ENCODE peak calls at places on chromosomes 3 and 15, in ten cellular contexts. B, M, Z, E, Q, X, A, D, U and Y are unnamed samples.

GRCh38 chr3:33433843-33434242 is 6.4 kb downstream of the UBP1 start:
- DNase-seq in X (no peak), Z (no peak), Q (peak), D (no peak), U (no peak), B (no peak), A (no peak), E (no peak), M (no peak), Y (no peak)

GRCh38 chr3:141959531-141959920 is 83.1 kb downstream of the ATP1B3 start:
- DNase-seq in U (no peak), Q (no peak), D (no peak), Z (no peak), X (no peak), E (no peak), B (no peak), A (no peak), M (peak), Y (no peak)

GRCh38 chr3:124669470-124669869 is 60.8 kb upstream of the UMPS start:
- DNase-seq in U (no peak), Q (peak), A (no peak), E (no peak), B (no peak), Z (peak), M (peak), X (no peak), D (no peak), Y (no peak)

GRCh38 chr15:38252481-38253311 is at the start of gene SPRED1:
- DNase-seq in X (peak), E (no peak), Z (peak), Q (peak), M (peak), B (peak), U (peak), D (peak), A (peak), Y (peak)

GRCh38 chr15:71333839-71334238 is 218.6 kb downstream of the THSD4 start:
- DNase-seq in B (no peak), X (no peak), A (no peak), M (no peak), E (peak), D (no peak), U (no peak), Z (peak), Q (peak), Y (no peak)

GRCh38 chr15:73034213-73034612 is 18.1 kb upstream of the NEO1 start:
- DNase-seq in B (no peak), E (no peak), Q (no peak), Z (no peak), X (no peak), M (no peak), A (no peak), U (no peak), D (no peak), Y (no peak)

GRCh38 chr3:27573780-27574437 is 89.7 kb upstream of the SLC4A7 start:
- DNase-seq in D (no peak), U (no peak), X (no peak), A (no peak), M (no peak), E (no peak), Z (no peak), Q (no peak), B (no peak), Y (no peak)

GRCh38 chr15:58517682-58518525 is 86.1 kb downstream of the LIPC start:
- DNase-seq in Z (no peak), Q (no peak), B (peak), D (no peak), X (no peak), M (no peak), U (no peak), E (no peak), A (no peak), Y (no peak)

GRCh38 chr3:138861755-138862333 is 27.1 kb upstream of the PIK3CB start:
- DNase-seq in D (peak), E (no peak), Q (peak), M (peak), B (no peak), A (no peak), X (no peak), U (no peak), Z (peak), Y (no peak)

GRCh38 chr3:88101142-88101541 is 42.1 kb downstream of the ZNF654 start:
- DNase-seq in A (no peak), B (no peak), Z (no peak), U (no peak), D (no peak), X (no peak), M (no peak), E (no peak), Q (no peak), Y (no peak)

GRCh38 chr3:40583691-40584090 is 58.9 kb downstream of the ZNF621 start:
- DNase-seq in X (no peak), A (no peak), Q (no peak), Z (no peak), U (no peak), D (no peak), E (no peak), B (peak), M (no peak), Y (no peak)

GRCh38 chr3:149435936-149436885 is 38.3 kb upstream of the TM4SF4 start:
- DNase-seq in A (no peak), U (no peak), Z (no peak), Q (peak), E (no peak), X (no peak), B (no peak), D (no peak), M (no peak), Y (no peak)

GRCh38 chr15:68356778-68357177 is 75.2 kb downstream of the ITGA11 start:
- DNase-seq in Z (no peak), B (no peak), M (no peak), X (no peak), E (no peak), Q (no peak), A (no peak), U (no peak), D (no peak), Y (no peak)

GRCh38 chr3:171967932-171968678 is 71.3 kb upstream of the FNDC3B start:
- DNase-seq in A (no peak), E (no peak), X (no peak), Q (peak), U (no peak), B (no peak), M (no peak), Z (peak), D (no peak), Y (no peak)

GRCh38 chr3:168559012-168559411 is 463.3 kb upstream of the GOLIM4 start:
- DNase-seq in B (no peak), M (no peak), A (no peak), U (no peak), E (no peak), Z (no peak), X (no peak), Q (no peak), D (no peak), Y (no peak)

GRCh38 chr15:63522143-63522531 is 17.7 kb downstream of the USP3 start:
- DNase-seq in Z (peak), B (no peak), Q (peak), M (peak), A (no peak), E (no peak), U (no peak), D (no peak), X (no peak), Y (no peak)

GRCh38 chr3:185199671-185200070 is 46.8 kb upstream of the C3orf70 start:
- DNase-seq in B (no peak), Q (no peak), U (no peak), M (no peak), Z (no peak), A (no peak), D (no peak), E (no peak), X (no peak), Y (no peak)

GRCh38 chr3:122247087-122247824 is 63.8 kb downstream of the CASR start:
- DNase-seq in A (no peak), M (no peak), E (no peak), D (no peak), X (no peak), Z (no peak), B (no peak), U (no peak), Q (peak), Y (no peak)

GRCh38 chr15:56244811-56245576 is 1.3 kb upstream of the RFX7 start:
- DNase-seq in A (peak), E (no peak), M (no peak), U (no peak), Q (no peak), X (peak), D (no peak), Z (no peak), B (no peak), Y (peak)

GRCh38 chr3:174016186-174016585 is 618.6 kb downstream of the NLGN1 start:
- DNase-seq in B (no peak), Q (peak), A (no peak), Z (peak), E (no peak), X (no peak), D (no peak), M (peak), U (no peak), Y (no peak)

GRCh38 chr3:23254875-23255274 is 51.7 kb downstream of the UBE2E2 start:
- DNase-seq in U (no peak), Z (no peak), E (no peak), X (no peak), D (no peak), Q (no peak), B (no peak), M (no peak), A (no peak), Y (no peak)

GRCh38 chr3:15159501-15160136 is 46.4 kb upstream of the CAPN7 start:
- DNase-seq in Z (peak), M (no peak), D (no peak), X (no peak), U (no peak), B (no peak), Q (peak), A (no peak), E (no peak), Y (no peak)

GRCh38 chr3:4814302-4814903 is 164.8 kb upstream of the BHLHE40 start:
- DNase-seq in Z (peak), M (no peak), X (no peak), U (peak), A (no peak), Q (no peak), B (no peak), E (no peak), D (no peak), Y (no peak)

GRCh38 chr15:67685008-67685599 is 140.2 kb upstream of the SKOR1 start:
- DNase-seq in M (peak), D (no peak), Q (peak), Z (peak), B (peak), A (no peak), U (no peak), X (no peak), E (peak), Y (no peak)

GRCh38 chr3:15903776-15904720 is 106.3 kb upstream of the ANKRD28 start:
- DNase-seq in X (no peak), Q (peak), A (no peak), M (peak), B (no peak), U (peak), Z (no peak), E (no peak), D (no peak), Y (no peak)

GRCh38 chr3:129366312-129366831 is 62.1 kb downstream of the EFCAB12 start:
- DNase-seq in Z (no peak), E (no peak), A (no peak), Q (no peak), X (no peak), U (no peak), M (no peak), D (no peak), B (no peak), Y (no peak)

GRCh38 chr15:70236306-70237103 is 138.8 kb upstream of the TLE3 start:
- DNase-seq in Z (peak), U (no peak), D (no peak), B (no peak), X (no peak), A (no peak), Q (peak), M (peak), E (peak), Y (no peak)

GRCh38 chr3:52707585-52707984 is 1.7 kb downstream of the SPCS1 start:
- DNase-seq in B (no peak), M (no peak), Z (no peak), U (no peak), A (no peak), Q (no peak), E (no peak), D (no peak), X (no peak), Y (no peak)

GRCh38 chr15:99085413-99086326 is 19.2 kb upstream of the SYNM start:
- DNase-seq in D (no peak), E (no peak), U (no peak), X (no peak), B (no peak), Q (peak), Z (peak), A (no peak), M (peak), Y (no peak)

GRCh38 chr15:60973637-60974415 is 255.3 kb downstream of the RORA start:
- DNase-seq in Q (peak), U (no peak), Z (peak), D (no peak), M (peak), B (peak), E (no peak), X (no peak), A (no peak), Y (peak)

GRCh38 chr15:39213385-39213840 is 367.5 kb upstream of the THBS1 start:
- DNase-seq in E (no peak), Z (peak), M (peak), D (peak), A (peak), U (peak), B (peak), X (no peak), Q (peak), Y (no peak)

DNA sequence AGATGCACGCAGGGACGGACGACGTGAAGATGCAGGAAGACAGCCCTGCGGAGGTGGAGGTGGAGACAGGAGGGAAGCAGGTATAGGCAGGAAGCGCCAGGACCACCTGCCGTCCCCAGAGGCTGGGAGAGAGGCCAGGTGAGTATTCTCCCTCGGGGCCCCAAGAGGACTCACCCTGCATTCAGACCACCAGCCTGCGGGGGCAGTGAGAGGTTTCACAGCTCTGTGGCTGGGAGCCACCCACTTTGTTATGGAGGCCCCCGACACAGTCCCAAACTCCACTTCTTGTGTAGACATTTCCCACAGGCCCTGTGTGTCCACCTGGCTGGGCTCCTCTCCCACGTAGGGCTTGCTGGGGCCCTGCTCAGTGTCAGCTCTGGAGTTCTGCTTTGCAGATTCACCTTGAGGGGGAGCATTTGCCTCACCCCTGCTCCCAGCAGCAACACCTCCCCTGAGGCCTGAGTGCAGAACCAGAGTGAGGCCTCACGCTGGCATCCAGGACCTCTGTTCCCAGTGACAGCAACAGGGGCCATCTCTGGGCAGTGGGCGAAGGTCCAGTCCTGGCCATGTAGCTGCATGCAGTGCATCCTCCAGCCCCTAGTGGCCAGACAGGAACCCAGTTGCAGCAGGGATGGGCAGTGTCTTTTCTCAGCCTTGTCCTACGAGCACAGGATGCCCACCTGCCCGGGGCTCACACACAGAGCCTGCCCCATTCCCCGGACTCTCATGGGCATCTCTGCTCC is 119.4 kb upstream of the IQSEC1 start:
- DNase-seq in M (no peak), A (no peak), Q (no peak), E (no peak), X (no peak), B (no peak), U (no peak), Z (no peak), D (peak), Y (peak)
- TF ChIP-seq CTCF in M (peak), A (peak), Q (peak), E (peak), X (no peak), B (peak), U (peak), Z (peak), D (peak), Y (peak)

GRCh38 chr3:111864821-111865656 is 6.0 kb downstream of the PHLDB2 start:
- DNase-seq in Z (peak), E (no peak), U (no peak), B (peak), A (no peak), X (no peak), M (peak), D (no peak), Q (peak), Y (no peak)
- TF ChIP-seq CTCF in Z (peak), E (peak), U (peak), B (peak), A (peak), X (no peak), M (peak), D (no peak), Q (peak), Y (no peak)

DNA sequence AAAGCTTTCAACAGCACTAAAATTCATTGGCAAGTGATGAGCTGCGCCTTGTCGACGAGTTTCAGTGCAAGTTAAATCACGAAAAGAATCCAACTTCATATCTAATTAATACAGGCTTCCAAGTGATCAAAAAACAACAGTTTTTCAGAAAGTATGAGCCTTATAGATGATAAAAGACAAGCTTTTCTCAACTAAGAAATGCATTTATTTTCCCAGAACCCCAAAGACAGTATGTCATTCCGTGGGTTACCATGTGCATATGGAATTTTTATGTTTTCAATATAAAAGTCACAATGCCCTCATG is 442.8 kb downstream of the MAGI1 start:
- DNase-seq in M (no peak), X (no peak), A (no peak), Z (no peak), Q (no peak), E (no peak), B (no peak), U (no peak), D (no peak), Y (no peak)
- TF ChIP-seq CTCF in M (no peak), X (no peak), A (no peak), Z (no peak), Q (no peak), E (no peak), B (no peak), U (no peak), D (no peak), Y (no peak)

GRCh38 chr15:33201376-33202189 is 7.1 kb upstream of the FMN1 start:
- DNase-seq in M (peak), X (peak), A (peak), E (peak), B (peak), D (no peak), Q (peak), Z (no peak), U (no peak), Y (peak)
- TF ChIP-seq CTCF in M (peak), X (no peak), A (peak), E (no peak), B (no peak), D (peak), Q (no peak), Z (peak), U (no peak), Y (peak)

GRCh38 chr15:42156266-42156922 is at the start of gene PLA2G4F:
- DNase-seq in M (peak), D (no peak), Q (no peak), Z (no peak), U (no peak), E (no peak), B (no peak), X (peak), A (peak), Y (no peak)
- TF ChIP-seq CTCF in M (peak), D (no peak), Q (no peak), Z (no peak), U (no peak), E (no peak), B (no peak), X (no peak), A (no peak), Y (no peak)